ENCODE peak calls at places on chromosomes 2 and 18, in seven cellular contexts. L, J, K, E, G, S and Y are unnamed samples.

GRCh38 chr2:217142649-217143266 is 282.9 kb upstream of the TNP1 start:
- DNase-seq in L (no peak), J (no peak), K (peak), E (no peak), G (peak), S (no peak), Y (no peak)

GRCh38 chr2:28045676-28046351 is 155.3 kb downstream of the BABAM2 start:
- DNase-seq in L (no peak), J (no peak), K (no peak), E (no peak), G (no peak), S (no peak), Y (no peak)

GRCh38 chr2:240437861-240438809 is 2.7 kb downstream of the GPC1 start:
- DNase-seq in L (peak), J (peak), K (peak), E (peak), G (peak), S (peak), Y (peak)

GRCh38 chr18:25425030-25425429 is 73.1 kb upstream of the ZNF521 start:
- DNase-seq in L (no peak), J (no peak), K (no peak), E (peak), G (no peak), S (no peak), Y (no peak)

GRCh38 chr2:101986804-101987740 is 4.7 kb upstream of the IL1R2 start:
- DNase-seq in L (no peak), J (no peak), K (peak), E (no peak), G (no peak), S (no peak), Y (no peak)

GRCh38 chr2:101197814-101198213 is 46.6 kb upstream of the TBC1D8 start:
- DNase-seq in L (no peak), J (no peak), K (no peak), E (no peak), G (no peak), S (no peak), Y (no peak)

GRCh38 chr2:3958969-3959368 is 255.6 kb downstream of the DCDC2C start:
- DNase-seq in L (no peak), J (no peak), K (no peak), E (no peak), G (no peak), S (no peak), Y (no peak)

GRCh38 chr2:162067596-162067995 is 6.4 kb downstream of the DPP4 start:
- DNase-seq in L (no peak), J (no peak), K (no peak), E (no peak), G (no peak), S (no peak), Y (no peak)

GRCh38 chr2:86499326-86499725 is 58.2 kb downstream of the KDM3A start:
- DNase-seq in L (no peak), J (no peak), K (no peak), E (no peak), G (no peak), S (no peak), Y (no peak)

GRCh38 chr2:37631698-37632097 is 39.7 kb downstream of the CDC42EP3 start:
- DNase-seq in L (no peak), J (no peak), K (no peak), E (no peak), G (no peak), S (no peak), Y (no peak)